ENCODE peak calls at places on chromosomes 11 and 22, in six cellular contexts. O is tibial artery, A is ovary, L is PC-3, C is hepatocyte, Y is left ventricle myocardium inferior. W is an unnamed sample.

GRCh38 chr11:19253817-19254216 is 13.1 kb upstream of the E2F8 start:
- DNase-seq in O (no peak), A (no peak), Y (no peak), C (peak; percentile 30), L (no peak), W (no peak)

GRCh38 chr11:46345881-46346484 is 1.3 kb upstream of the DGKZ start:
- DNase-seq in Y (no peak), C (no peak), L (no peak), A (no peak), O (no peak), W (no peak)

GRCh38 chr11:59891781-59892181 is 13.2 kb downstream of the OOSP3 start:
- DNase-seq in C (peak; percentile 14), A (no peak), O (no peak), Y (no peak), L (no peak), W (no peak)

GRCh38 chr22:34814260-34814659 is 251.7 kb upstream of the ISX start:
- DNase-seq in L (no peak), A (no peak), C (peak; percentile 21), O (no peak), Y (no peak), W (no peak)

GRCh38 chr22:46051646-46052045 is 74.7 kb upstream of the WNT7B start:
- DNase-seq in O (peak; percentile 19), A (peak; percentile 32), Y (peak; percentile 10), C (no peak), L (no peak), W (peak; percentile 3)

GRCh38 chr11:19711911-19712280 is 741 bp upstream of the NAV2 start:
- DNase-seq in A (no peak), C (no peak), Y (no peak), L (no peak), O (no peak), W (peak; percentile 30)

GRCh38 chr22:39094717-39095389 is 2.2 kb upstream of the APOBEC3H start:
- DNase-seq in L (no peak), Y (no peak), C (no peak), A (no peak), O (no peak), W (no peak)

GRCh38 chr11:36130401-36130800 is 158.8 kb downstream of the COMMD9 start:
- DNase-seq in O (no peak), A (no peak), L (peak; percentile 17), Y (no peak), C (no peak), W (no peak)

GRCh38 chr22:39546889-39547586 is 14.5 kb upstream of the RPS19BP1 start:
- DNase-seq in A (no peak), C (no peak), O (no peak), Y (no peak), L (peak; percentile 45), W (no peak)

GRCh38 chr11:130124096-130124495 is 35.5 kb upstream of the ST14 start:
- DNase-seq in L (peak; percentile 96), A (no peak), Y (peak; percentile 65), C (peak; percentile 62), O (peak; percentile 87), W (peak; percentile 28)

GRCh38 chr11:72959998-72960731 is 146.0 kb downstream of the ATG16L2 start:
- DNase-seq in L (no peak), Y (no peak), C (no peak), A (no peak), O (no peak), W (no peak)

GRCh38 chr11:59938718-59939117 is 486 bp downstream of the OOSP1 start:
- DNase-seq in Y (no peak), O (no peak), L (no peak), A (no peak), C (no peak), W (no peak)

GRCh38 chr11:60124802-60125432 is 36.5 kb downstream of the MS4A2 start:
- DNase-seq in A (no peak), C (no peak), Y (no peak), O (no peak), L (no peak), W (no peak)

GRCh38 chr11:45869551-45869950 is 15.9 kb upstream of the MAPK8IP1 start:
- DNase-seq in A (peak; percentile 24), C (no peak), O (no peak), Y (no peak), L (no peak), W (no peak)

GRCh38 chr11:27370374-27370773 is 7.4 kb upstream of the CCDC34 start:
- DNase-seq in A (no peak), Y (no peak), O (no peak), C (peak; percentile 76), L (no peak), W (no peak)

GRCh38 chr22:17954200-17954859 is 70.0 kb downstream of the MICAL3 start:
- DNase-seq in A (no peak), C (no peak), Y (no peak), O (no peak), L (no peak), W (no peak)

GRCh38 chr22:46731246-46732040 is 6.6 kb downstream of the CERK start:
- DNase-seq in L (no peak), O (no peak), Y (peak; percentile 72), A (peak; percentile 59), C (peak; percentile 65), W (peak; percentile 79)

GRCh38 chr11:125940145-125940544 is 5.7 kb upstream of the VSIG10L2 start:
- DNase-seq in O (no peak), Y (no peak), C (no peak), L (no peak), A (no peak), W (no peak)

GRCh38 chr11:27718346-27718852 is 18.1 kb upstream of the BDNF start:
- DNase-seq in O (no peak), C (peak; percentile 65), A (no peak), Y (no peak), L (peak; percentile 79), W (peak; percentile 9)

GRCh38 chr11:71284525-71285092 is 32.2 kb upstream of the SHANK2 start:
- DNase-seq in O (no peak), A (no peak), Y (no peak), L (peak; percentile 55), C (peak; percentile 47), W (peak; percentile 55)

GRCh38 chr22:37068859-37069258 is 17.3 kb downstream of the KCTD17 start:
- DNase-seq in O (no peak), A (no peak), Y (no peak), C (peak; percentile 33), L (no peak), W (no peak)

GRCh38 chr22:32847067-32847491 is 45.6 kb downstream of the TIMP3 start:
- DNase-seq in O (peak; percentile 78), A (no peak), C (peak; percentile 34), L (no peak), Y (peak; percentile 47), W (no peak)
- H3K4me1 ChIP-seq in O (peaks cover 60% of the 10 kb centered on the region), A (peaks cover 20% of the 10 kb centered on the region), C (no peaks in the 10 kb centered on the region), L (no peaks in the 10 kb centered on the region), Y (peaks cover 100% of the 10 kb centered on the region), W (peaks cover 22% of the 10 kb centered on the region)

GRCh38 chr11:94747136-94748110 is 20.7 kb upstream of the AMOTL1 start:
- DNase-seq in C (no peak), A (no peak), L (peak; percentile 99), O (no peak), Y (no peak), W (no peak)

GRCh38 chr11:94749367-94749766 is 18.8 kb upstream of the AMOTL1 start:
- DNase-seq in A (no peak), Y (no peak), O (no peak), C (no peak), L (peak; percentile 99), W (no peak)

GRCh38 chr11:94750319-94751215 is 17.6 kb upstream of the AMOTL1 start:
- DNase-seq in C (no peak), Y (no peak), A (no peak), O (no peak), L (peak; percentile 81), W (no peak)

GRCh38 chr11:94742645-94743044 is 25.5 kb upstream of the AMOTL1 start:
- DNase-seq in Y (no peak), C (no peak), L (no peak), A (no peak), O (no peak), W (no peak)

GRCh38 chr11:94746721-94747120 is 21.4 kb upstream of the AMOTL1 start:
- DNase-seq in C (peak; percentile 75), Y (no peak), A (no peak), O (no peak), L (peak; percentile 91), W (no peak)
- H3K4me1 ChIP-seq in C (peaks cover 29% of the 10 kb centered on the region), Y (peaks cover 28% of the 10 kb centered on the region), A (no peaks in the 10 kb centered on the region), O (peaks cover 11% of the 10 kb centered on the region), L (peaks cover 71% of the 10 kb centered on the region), W (peaks cover 4% of the 10 kb centered on the region)

DNA sequence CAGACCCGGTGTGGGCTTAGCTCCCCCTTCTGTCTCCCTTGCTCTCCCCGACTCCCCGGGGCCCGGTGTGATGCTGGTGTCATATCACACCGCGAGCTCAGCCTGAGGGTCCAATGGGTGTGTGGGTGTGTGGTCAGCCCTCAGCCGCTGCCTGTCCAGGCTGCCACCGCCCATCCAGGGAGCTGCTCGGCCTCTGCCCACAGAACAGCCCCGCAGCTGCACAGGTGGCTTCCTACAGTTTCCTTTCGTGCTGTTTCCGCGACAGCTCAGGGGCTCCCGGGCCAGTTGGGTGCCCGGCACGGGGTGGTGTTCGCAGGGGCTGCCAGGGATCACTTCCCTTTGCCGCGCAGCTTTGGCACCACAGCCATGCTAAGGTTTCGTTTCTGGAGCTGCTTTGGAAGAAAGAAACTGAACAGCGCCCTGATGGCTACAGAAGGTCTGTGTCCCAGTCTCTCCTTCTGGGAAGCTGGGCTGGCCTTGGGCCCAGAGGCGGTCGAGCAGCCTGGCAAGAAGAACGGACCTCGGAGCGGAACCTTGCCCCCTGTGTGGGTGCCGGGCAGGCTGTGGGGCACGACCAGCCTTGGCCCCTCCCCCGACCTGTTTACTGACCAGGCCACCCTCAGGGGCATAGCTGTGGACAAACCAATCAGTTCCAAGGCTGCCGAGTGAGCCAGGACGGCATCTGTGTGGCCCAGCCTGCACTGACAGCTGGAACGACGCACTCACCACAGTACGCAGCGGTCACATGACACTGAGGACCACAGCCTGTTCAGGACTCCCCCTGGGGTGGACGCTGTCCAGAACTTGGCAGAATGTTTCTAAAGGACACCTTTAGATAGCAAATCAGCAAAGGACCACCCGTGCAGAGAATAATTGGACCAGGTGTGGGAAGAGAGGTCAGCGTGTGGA is 7.0 kb downstream of the PIM3 start:
- DNase-seq in L (no peak), O (peak; percentile 54), Y (peak; percentile 49), C (peak; percentile 53), A (peak; percentile 73), W (peak; percentile 52)
- H3K4me1 ChIP-seq in L (peaks cover 25% of the 10 kb centered on the region), O (peaks cover 75% of the 10 kb centered on the region), Y (peaks cover 97% of the 10 kb centered on the region), C (peaks cover 56% of the 10 kb centered on the region), A (peaks cover 33% of the 10 kb centered on the region), W (peaks cover 37% of the 10 kb centered on the region)

GRCh38 chr22:30301995-30302809 is 12.9 kb upstream of the CASTOR1 start:
- DNase-seq in L (peak; percentile 67), Y (peak; percentile 57), A (peak; percentile 80), O (peak; percentile 53), C (peak; percentile 63), W (peak; percentile 70)
- H3K4me1 ChIP-seq in L (peaks cover 79% of the 10 kb centered on the region), Y (peaks cover 97% of the 10 kb centered on the region), A (peaks cover 28% of the 10 kb centered on the region), O (peaks cover 95% of the 10 kb centered on the region), C (peaks cover 26% of the 10 kb centered on the region), W (peaks cover 78% of the 10 kb centered on the region)

DNA sequence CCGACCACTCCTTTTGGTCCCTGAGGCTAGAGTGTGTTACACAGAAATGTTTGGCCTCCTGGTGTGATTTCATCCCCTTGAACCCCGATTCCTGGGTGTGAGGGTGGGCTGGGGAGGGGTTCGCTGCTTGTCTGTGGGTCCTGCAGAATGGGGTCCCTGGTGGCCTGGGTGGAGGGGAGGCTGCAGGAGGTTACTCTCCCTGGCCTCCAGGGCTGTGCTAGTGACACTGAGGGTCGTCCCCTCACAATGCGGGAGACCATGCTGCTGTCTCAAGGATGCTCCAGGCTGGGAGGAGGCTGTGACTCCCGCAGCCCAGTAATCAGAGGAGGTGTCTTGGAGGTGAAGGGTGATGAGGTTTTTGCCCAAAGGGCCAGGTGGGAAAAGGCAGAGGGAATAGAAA is 17.0 kb upstream of the OMP start:
- DNase-seq in C (no peak), Y (no peak), L (no peak), O (no peak), A (peak; percentile 32), W (peak; percentile 6)
- H3K4me1 ChIP-seq in C (peaks cover 31% of the 10 kb centered on the region), Y (peaks cover 22% of the 10 kb centered on the region), L (peaks cover 19% of the 10 kb centered on the region), O (peaks cover 8% of the 10 kb centered on the region), A (peaks cover 23% of the 10 kb centered on the region), W (peaks cover 49% of the 10 kb centered on the region)

W was measured in transverse colon.